ENCODE peak calls at places on chromosomes 4 and X, in four cellular contexts. W is fibroblast of lung, U is endothelial cell of umbilical vein, S is mammary epithelial cell. A is an unnamed sample. For H3K36me3, the result is how much of the 10 kb centered on the place peaks cover.

GRCh38 chr4:11281720-11282119 is 147.0 kb downstream of the HS3ST1 start:
- DNase-seq in W (peak), U (no peak), S (peak), A (no peak)

GRCh38 chr4:54152846-54153600 is 53.1 kb downstream of the GSX2 start:
- DNase-seq in W (peak), U (no peak), S (peak), A (peak)

GRCh38 chr4:142009751-142010150 is 373.4 kb downstream of the IL15 start:
- DNase-seq in W (no peak), U (no peak), S (no peak), A (no peak)

GRCh38 chrX:10280061-10280460 is 123.3 kb downstream of the CLCN4 start:
- DNase-seq in W (no peak), U (no peak), S (no peak), A (no peak)

GRCh38 chr4:17115546-17115945 is 217.1 kb upstream of the LDB2 start:
- DNase-seq in W (no peak), U (no peak), S (no peak), A (no peak)

GRCh38 chr4:166896254-166896653 is 338.0 kb downstream of the SPOCK3 start:
- DNase-seq in W (no peak), U (no peak), S (no peak), A (no peak)

GRCh38 chrX:68650491-68650890 is 3.0 kb downstream of the STARD8 start:
- DNase-seq in W (no peak), U (no peak), S (peak), A (no peak)

GRCh38 chr4:24912252-24913098 is at the start of gene CCDC149:
- DNase-seq in W (peak), U (peak), S (peak), A (peak)

GRCh38 chr4:41913509-41913908 is 21.7 kb upstream of the TMEM33 start:
- DNase-seq in W (no peak), U (no peak), S (peak), A (no peak)

GRCh38 chr4:187602339-187603092 is 393.1 kb upstream of the ZFP42 start:
- DNase-seq in W (peak), U (peak), S (peak), A (no peak)

GRCh38 chr4:170990989-170991589 is 822.1 kb upstream of the GALNTL6 start:
- DNase-seq in W (no peak), U (no peak), S (peak), A (no peak)

GRCh38 chr4:145945431-145946155 is 7.0 kb upstream of the ZNF827 start:
- DNase-seq in W (no peak), U (no peak), S (peak), A (peak)

GRCh38 chr4:37073226-37073840 is 171.2 kb upstream of the NWD2 start:
- DNase-seq in W (no peak), U (no peak), S (no peak), A (peak)

GRCh38 chr4:155946486-155946885 is 7.2 kb downstream of the CTSO start:
- DNase-seq in W (peak), U (no peak), S (no peak), A (no peak)

GRCh38 chr4:80101086-80101767 is 28.2 kb upstream of the ANTXR2 start:
- DNase-seq in W (no peak), U (peak), S (no peak), A (no peak)

GRCh38 chrX:15856580-15856979 is 2.0 kb upstream of the AP1S2 start:
- DNase-seq in W (no peak), U (no peak), S (no peak), A (no peak)

GRCh38 chr4:40395166-40395900 is 60.2 kb downstream of the CHRNA9 start:
- DNase-seq in W (no peak), U (no peak), S (no peak), A (peak)

GRCh38 chr4:183430317-183430986 is 14.0 kb upstream of the CDKN2AIP start:
- DNase-seq in W (no peak), U (peak), S (no peak), A (no peak)

GRCh38 chrX:84907324-84907946 is 96.2 kb upstream of the APOOL start:
- DNase-seq in W (peak), U (peak), S (peak), A (no peak)

GRCh38 chr4:80231180-80231579 is 33.9 kb downstream of the PRDM8 start:
- DNase-seq in W (no peak), U (no peak), S (no peak), A (no peak)

GRCh38 chr4:141524116-141524515 is 112.3 kb upstream of the IL15 start:
- DNase-seq in W (peak), U (no peak), S (no peak), A (no peak)

GRCh38 chrX:56745019-56745418 is 16.0 kb downstream of the NBDY start:
- DNase-seq in W (peak), U (peak), S (peak), A (peak)

GRCh38 chrX:153671589-153672530 is 1.8 kb downstream of the PNCK start:
- DNase-seq in W (no peak), U (no peak), S (no peak), A (no peak)

GRCh38 chr4:162131256-162131655 is 32.5 kb downstream of the FSTL5 start:
- DNase-seq in W (no peak), U (peak), S (peak), A (no peak)

GRCh38 chr4:56728512-56728911 is 47.4 kb upstream of the HOPX start:
- DNase-seq in W (peak), U (peak), S (peak), A (no peak)

GRCh38 chr4:120694973-120695372 is 227.6 kb downstream of the PRDM5 start:
- DNase-seq in W (peak), U (peak), S (peak), A (no peak)

GRCh38 chr4:20042769-20043168 is 208.9 kb upstream of the SLIT2 start:
- DNase-seq in W (no peak), U (peak), S (no peak), A (no peak)

GRCh38 chr4:150229538-150229937 is 151.3 kb downstream of the DCLK2 start:
- DNase-seq in W (peak), U (peak), S (peak), A (no peak)

GRCh38 chrX:42714981-42715688 is 62.8 kb downstream of the PPP1R2C start:
- DNase-seq in W (peak), U (peak), S (peak), A (no peak)

GRCh38 chr4:154308207-154308606 is 183.4 kb downstream of the DCHS2 start:
- DNase-seq in W (no peak), U (no peak), S (no peak), A (no peak)

GRCh38 chrX:15334561-15334960 is 762 bp downstream of the PIGA start:
- DNase-seq in W (no peak), U (no peak), S (peak), A (peak)

GRCh38 chrX:15977644-15978043 is 123.0 kb upstream of the AP1S2 start:
- DNase-seq in W (no peak), U (no peak), S (no peak), A (no peak)

GRCh38 chr4:2304877-2305561 is 43.1 kb upstream of the MXD4 start:
- DNase-seq in W (no peak), U (no peak), S (no peak), A (peak)

GRCh38 chr4:155248002-155248896 is 39.8 kb downstream of the NPY2R start:
- DNase-seq in W (no peak), U (no peak), S (peak), A (no peak)

GRCh38 chrX:118644378-118644777 is 83.0 kb upstream of the IL13RA1 start:
- DNase-seq in W (peak), U (peak), S (peak), A (peak)

GRCh38 chrX:147550217-147550616 is 361.5 kb upstream of the FMR1 start:
- DNase-seq in W (no peak), U (no peak), S (no peak), A (no peak)

GRCh38 chr4:89307446-89308160 is at the start of gene GPRIN3:
- DNase-seq in W (peak), U (peak), S (no peak), A (peak)

GRCh38 chrX:103918050-103918449 is 44.4 kb upstream of the TMSB15B start:
- DNase-seq in W (peak), U (peak), S (peak), A (no peak)

GRCh38 chr4:177077095-177077494 is 232.6 kb upstream of the NEIL3 start:
- DNase-seq in W (no peak), U (no peak), S (no peak), A (no peak)

GRCh38 chr4:177077572-177077971 is 232.1 kb upstream of the NEIL3 start:
- DNase-seq in W (no peak), U (peak), S (no peak), A (no peak)

GRCh38 chr4:177079327-177079726 is 230.3 kb upstream of the NEIL3 start:
- DNase-seq in W (no peak), U (no peak), S (no peak), A (no peak)

GRCh38 chr4:177080388-177080787 is 229.3 kb upstream of the NEIL3 start:
- DNase-seq in W (no peak), U (no peak), S (no peak), A (no peak)
- H3K27ac ChIP-seq in W (no peak), U (no peak), S (no peak), A (no peak)

GRCh38 chr4:157222764-157223145 is 2.2 kb downstream of the GRIA2 start:
- DNase-seq in W (no peak), U (peak), S (no peak), A (no peak)
- TF ChIP-seq EZH2 in W (no peak), U (no peak), S (peak), A (no peak)

GRCh38 chr4:169604903-169605331 is 7.5 kb downstream of the NEK1 start:
- DNase-seq in W (no peak), U (no peak), S (no peak), A (no peak)
- H3K36me3 ChIP-seq in W (under half), U (under half), S (under half), A (under half)

DNA sequence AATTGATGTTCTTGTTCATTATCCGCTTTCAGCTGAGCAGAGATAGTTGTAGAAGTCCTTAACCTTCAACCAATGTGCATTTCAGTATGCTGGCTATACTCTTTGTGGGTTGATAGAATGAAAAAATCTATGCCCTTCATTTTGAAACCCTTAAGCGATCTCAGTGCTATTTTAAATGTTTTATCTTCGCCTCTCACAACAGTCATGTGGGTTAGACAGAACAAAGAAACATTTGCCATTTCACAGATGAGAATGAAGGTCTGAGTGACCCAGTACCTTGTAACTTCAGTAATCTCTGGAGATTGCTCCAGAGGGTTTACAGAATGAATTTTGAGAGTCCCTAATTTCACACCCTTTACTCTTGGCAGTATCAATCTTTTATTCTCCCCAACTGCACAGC is 921.7 kb downstream of the RAB28 start:
- DNase-seq in W (no peak), U (no peak), S (no peak), A (no peak)
- H3K27ac ChIP-seq in W (no peak), U (no peak), S (no peak), A (no peak)

A was measured in PC-9.